ENCODE peak calls at places on chromosome 19, in six cellular contexts. S is mucosa of descending colon, O is GM12865, N is dorsolateral prefrontal cortex, M is cardiac fibroblast, I is AG09319. J is an unnamed sample.

GRCh38 chr19:18717601-18718000 is 34.1 kb downstream of the CRTC1 start:
- DNase-seq in I (no peak), N (no peak), O (no peak), S (no peak), M (no peak), J (no peak)

GRCh38 chr19:50427997-50428425 is 4.7 kb upstream of the MYBPC2 start:
- DNase-seq in M (peak; percentile 64), I (peak; percentile 25), N (peak; percentile 79), S (peak; percentile 82), O (peak; percentile 82), J (no peak)

GRCh38 chr19:39325778-39326680 is 5.4 kb upstream of the LRFN1 start:
- DNase-seq in O (no peak), N (no peak), M (peak; percentile 16), I (no peak), S (no peak), J (no peak)

GRCh38 chr19:15185188-15185587 is 15.6 kb downstream of the NOTCH3 start:
- DNase-seq in N (no peak), M (no peak), I (no peak), S (no peak), O (no peak), J (no peak)

GRCh38 chr19:29667941-29668340 is 2.7 kb downstream of the PLEKHF1 start:
- DNase-seq in M (no peak), O (peak; percentile 74), I (no peak), S (peak; percentile 46), N (peak; percentile 35), J (peak; percentile 84)

GRCh38 chr19:3691372-3691716 is 8.9 kb downstream of the PIP5K1C start:
- DNase-seq in I (no peak), S (no peak), M (no peak), N (no peak), O (peak; percentile 0), J (no peak)

GRCh38 chr19:752652-753517 is 2.0 kb downstream of the MISP start:
- DNase-seq in O (no peak), I (peak; percentile 86), N (no peak), M (peak; percentile 92), S (peak; percentile 93), J (no peak)

GRCh38 chr19:29528946-29529645 is 3.3 kb downstream of the VSTM2B start:
- DNase-seq in N (peak; percentile 44), S (no peak), M (no peak), O (no peak), I (no peak), J (no peak)

GRCh38 chr19:10604460-10604980 is 17.4 kb upstream of the AP1M2 start:
- DNase-seq in S (no peak), M (no peak), O (peak; percentile 72), I (no peak), N (no peak), J (peak; percentile 26)

GRCh38 chr19:49335071-49335783 is at the start of gene CD37:
- DNase-seq in I (no peak), M (no peak), O (peak; percentile 80), S (peak; percentile 48), N (no peak), J (peak; percentile 77)

GRCh38 chr19:996051-996838 is 4.0 kb upstream of the GRIN3B start:
- DNase-seq in I (no peak), M (peak; percentile 67), O (peak; percentile 82), N (no peak), S (peak; percentile 53), J (peak; percentile 86)

GRCh38 chr19:42228640-42229039 is 8.5 kb downstream of the ZNF526 start:
- DNase-seq in I (no peak), S (no peak), M (no peak), N (no peak), O (no peak), J (no peak)

GRCh38 chr19:51712461-51713081 is 11.2 kb downstream of the HAS1 start:
- DNase-seq in M (peak; percentile 65), S (no peak), O (peak; percentile 30), N (no peak), I (no peak), J (peak; percentile 27)
- TF ChIP-seq CTCF in M (peak; percentile 55), S (no peak), O (peak; percentile 36), N (no peak), I (peak; percentile 29), J (peak; percentile 56)

GRCh38 chr19:2542341-2543069 is 66.6 kb downstream of the GADD45B start:
- DNase-seq in I (no peak), O (peak; percentile 56), M (peak; percentile 63), S (no peak), N (no peak), J (no peak)

GRCh38 chr19:2544576-2545415 is 68.9 kb downstream of the GADD45B start:
- DNase-seq in M (no peak), S (no peak), O (peak; percentile 44), I (no peak), N (no peak), J (no peak)

GRCh38 chr19:2540646-2541454 is 64.9 kb downstream of the GADD45B start:
- DNase-seq in S (peak; percentile 55), O (no peak), N (no peak), M (peak; percentile 99), I (peak; percentile 89), J (no peak)

GRCh38 chr19:2546128-2547032 is 70.5 kb downstream of the GADD45B start:
- DNase-seq in M (peak; percentile 55), O (no peak), S (peak; percentile 51), N (peak; percentile 90), I (no peak), J (no peak)

DNA sequence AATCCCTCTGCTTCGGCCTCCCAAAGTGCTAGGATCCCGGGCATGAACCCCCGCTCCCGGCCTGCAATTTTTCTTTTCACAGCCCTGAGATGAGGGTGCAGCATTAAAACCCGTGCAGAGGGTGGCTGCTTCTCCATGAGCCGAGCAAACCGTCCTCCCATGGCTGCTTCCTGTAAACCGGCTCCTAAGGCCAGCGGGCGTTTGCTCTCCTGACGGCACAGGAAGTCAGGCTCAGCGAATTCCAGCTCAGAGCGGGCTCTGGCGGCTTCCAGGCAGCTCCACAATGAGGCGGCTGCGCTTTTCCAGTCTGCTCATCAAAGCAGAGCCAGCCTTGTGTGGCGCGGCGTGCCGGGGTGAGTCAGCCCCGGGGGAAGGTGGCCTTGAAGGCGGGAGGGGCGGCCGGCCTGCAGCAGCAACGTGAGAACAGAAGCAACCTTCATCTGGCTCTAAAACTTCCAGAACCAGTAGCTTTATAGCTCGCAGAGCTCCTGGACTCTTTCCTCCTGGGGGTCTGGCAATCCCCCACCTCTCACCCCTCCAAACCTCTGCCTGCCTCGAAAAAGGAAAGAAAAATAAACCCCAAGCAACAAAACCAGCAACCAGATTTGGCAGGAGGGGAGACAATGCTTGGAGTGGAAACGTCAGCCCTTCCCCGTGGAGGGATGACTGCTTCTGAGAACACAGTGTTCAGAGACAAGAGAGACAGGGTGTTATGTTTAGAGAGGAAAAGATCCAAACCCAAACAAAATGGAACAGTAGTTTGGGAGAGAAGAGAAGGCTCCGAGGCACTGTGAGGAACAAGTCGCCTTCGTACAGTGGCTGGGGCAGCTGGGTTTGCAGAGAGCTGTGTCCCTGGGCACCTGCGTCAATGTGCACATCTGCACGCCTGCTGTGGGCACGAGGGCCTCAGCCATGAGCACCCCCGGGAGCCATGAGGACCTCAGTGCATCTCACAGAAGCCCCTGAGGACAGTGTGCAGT is 67.8 kb downstream of the GADD45B start:
- DNase-seq in S (peak; percentile 85), N (peak; percentile 93), O (peak; percentile 78), I (peak; percentile 94), M (peak; percentile 99), J (peak; percentile 86)
- TF ChIP-seq CTCF in S (no peak), N (no peak), O (no peak), I (peak; percentile 52), M (peak; percentile 46), J (no peak)

DNA sequence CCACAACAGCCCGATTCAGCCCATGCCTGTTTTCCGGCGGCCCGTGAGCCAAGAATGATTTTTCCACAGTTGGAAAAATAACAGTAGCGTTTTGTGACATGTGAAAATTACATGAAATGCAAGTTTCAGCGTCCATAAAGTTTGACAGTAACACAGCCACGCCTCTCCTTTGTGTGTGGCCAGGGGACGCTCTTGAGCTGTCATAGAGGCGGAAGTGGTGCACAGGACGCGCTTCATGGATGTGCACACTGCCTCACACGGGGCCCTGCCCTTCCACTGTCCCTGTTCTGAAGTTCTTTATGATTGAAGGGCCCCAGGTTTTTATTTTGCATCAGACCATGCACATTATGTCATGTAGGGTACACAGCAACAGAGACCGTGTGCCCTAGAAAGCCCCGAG is 12.4 kb upstream of the ELAVL1 start:
- DNase-seq in I (no peak), N (no peak), M (no peak), O (peak; percentile 79), S (peak; percentile 69), J (peak; percentile 64)
- TF ChIP-seq CTCF in I (no peak), N (no peak), M (no peak), O (peak; percentile 82), S (no peak), J (peak; percentile 16)

GRCh38 chr19:46297700-46298476 is 1.0 kb downstream of the HIF3A start:
- DNase-seq in O (no peak), S (peak; percentile 43), I (no peak), N (peak; percentile 45), M (peak; percentile 55), J (no peak)
- TF ChIP-seq CTCF in O (no peak), S (no peak), I (no peak), N (no peak), M (peak; percentile 15), J (no peak)

GRCh38 chr19:6739884-6740588 is 556 bp downstream of the TRIP10 start:
- DNase-seq in N (no peak), S (no peak), I (no peak), O (peak; percentile 63), M (no peak), J (peak; percentile 47)

GRCh38 chr19:6737873-6738725 is 719 bp upstream of the GPR108 start:
- DNase-seq in I (peak; percentile 53), S (peak; percentile 99), O (peak; percentile 91), N (peak; percentile 72), M (peak; percentile 87), J (peak; percentile 95)

GRCh38 chr19:6739390-6739883 is at the start of gene TRIP10:
- DNase-seq in S (peak; percentile 93), O (peak; percentile 89), I (peak; percentile 39), N (peak; percentile 84), M (peak; percentile 82), J (peak; percentile 88)

GRCh38 chr19:6737284-6737872 is at the start of gene GPR108:
- DNase-seq in N (peak; percentile 100), S (peak; percentile 99), O (peak; percentile 100), I (peak; percentile 100), M (peak; percentile 100), J (peak; percentile 100)

GRCh38 chr19:6738726-6739389 is 622 bp upstream of the TRIP10 start:
- DNase-seq in S (peak; percentile 76), M (peak; percentile 55), I (no peak), N (no peak), O (peak; percentile 57), J (peak; percentile 47)
- TF ChIP-seq CTCF in S (no peak), M (no peak), I (no peak), N (no peak), O (no peak), J (no peak)

DNA sequence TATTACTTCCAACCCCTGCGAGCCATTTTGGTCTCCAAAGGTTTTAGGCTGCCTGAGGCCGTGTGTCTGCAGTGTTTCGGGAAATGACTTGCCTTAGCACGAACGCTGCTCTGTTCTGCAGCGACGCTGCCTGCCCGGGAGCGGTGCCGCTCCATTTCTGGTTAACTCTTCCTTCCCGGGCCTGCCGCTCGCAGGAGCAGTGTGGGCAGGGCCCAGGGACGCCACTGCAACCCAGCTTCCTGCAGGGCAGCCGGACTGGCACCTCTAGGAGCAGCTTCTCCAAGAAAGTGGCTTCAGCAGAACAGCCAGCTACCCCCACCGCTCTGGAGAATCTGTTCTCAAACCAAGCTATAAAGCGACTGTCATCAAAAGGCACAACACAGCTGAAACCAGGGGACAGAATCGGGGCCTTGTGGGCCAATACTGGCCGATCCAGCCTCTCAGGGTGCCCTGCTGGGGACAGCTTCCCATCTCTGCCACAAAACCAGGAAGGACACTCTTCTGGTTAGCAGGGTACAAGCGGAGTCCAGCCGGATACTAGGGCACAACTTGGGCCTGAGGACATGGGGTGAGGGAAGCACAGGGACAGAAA is 72.2 kb downstream of the KCTD15 start:
- DNase-seq in M (peak; percentile 13), S (peak; percentile 30), I (no peak), N (peak; percentile 71), O (no peak), J (no peak)
- TF ChIP-seq CTCF in M (no peak), S (no peak), I (peak; percentile 15), N (no peak), O (no peak), J (no peak)